ENCODE peak calls at places on chromosomes 6 and 20, in ten cellular contexts. N, C, F, E, W, H, G, V, L and A are unnamed samples.

GRCh38 chr6:13947611-13948178 is 22.9 kb downstream of the RNF182 start:
- DNase-seq in N (no peak), H (no peak), F (no peak), V (no peak), C (peak), E (no peak), W (no peak), L (no peak), G (no peak), A (no peak)

GRCh38 chr6:133393891-133394290 is 152.7 kb downstream of the EYA4 start:
- DNase-seq in V (no peak), H (no peak), G (no peak), W (no peak), C (no peak), E (no peak), N (no peak), L (no peak), F (no peak), A (no peak)

GRCh38 chr6:149362289-149362688 is 37.8 kb upstream of the SUMO4 start:
- DNase-seq in H (no peak), E (no peak), V (no peak), F (no peak), G (no peak), N (no peak), W (no peak), L (no peak), C (peak), A (no peak)

GRCh38 chr20:32134026-32134425 is 24.5 kb downstream of the TM9SF4 start:
- DNase-seq in F (no peak), C (no peak), W (no peak), L (no peak), G (no peak), N (no peak), V (no peak), H (no peak), E (no peak), A (no peak)

GRCh38 chr20:9360427-9360826 is 154.0 kb upstream of the LAMP5 start:
- DNase-seq in E (no peak), L (no peak), H (no peak), V (no peak), W (no peak), C (no peak), G (no peak), F (no peak), N (no peak), A (no peak)

GRCh38 chr6:56073761-56074160 is 173.6 kb downstream of the COL21A1 start:
- DNase-seq in E (no peak), H (no peak), C (peak), N (no peak), G (no peak), L (no peak), V (no peak), F (no peak), W (no peak), A (no peak)

GRCh38 chr6:143755301-143755744 is 77.6 kb downstream of the PHACTR2 start:
- DNase-seq in G (no peak), C (peak), L (no peak), W (no peak), E (no peak), H (no peak), V (no peak), F (no peak), N (no peak), A (no peak)

GRCh38 chr6:14734416-14735340 is 511.2 kb upstream of the JARID2 start:
- DNase-seq in G (no peak), V (peak), W (no peak), F (peak), L (no peak), N (no peak), E (peak), C (peak), H (no peak), A (peak)

GRCh38 chr20:21505810-21506530 is 7.9 kb downstream of the NKX2-2 start:
- DNase-seq in E (peak), G (peak), L (peak), W (peak), V (peak), N (peak), C (peak), H (no peak), F (peak), A (no peak)

GRCh38 chr6:126983779-126984178 is 134.7 kb upstream of the RSPO3 start:
- DNase-seq in L (no peak), W (no peak), F (no peak), C (no peak), E (no peak), N (no peak), G (no peak), V (no peak), H (no peak), A (no peak)

GRCh38 chr6:30742316-30743098 is at the start of gene FLOT1:
- DNase-seq in F (peak), C (peak), N (peak), G (peak), V (peak), H (peak), E (peak), W (peak), L (peak), A (no peak)

GRCh38 chr20:17541996-17542395 is 10.8 kb upstream of the BFSP1 start:
- DNase-seq in H (no peak), N (no peak), G (no peak), E (no peak), W (no peak), F (no peak), L (no peak), C (peak), V (no peak), A (no peak)

GRCh38 chr6:129507059-129507807 is 202.7 kb downstream of the ARHGAP18 start:
- DNase-seq in W (no peak), F (no peak), E (no peak), V (no peak), L (no peak), N (no peak), C (no peak), G (no peak), H (no peak), A (no peak)

GRCh38 chr20:39706089-39706721 is 744.1 kb downstream of the DHX35 start:
- DNase-seq in F (no peak), V (no peak), L (no peak), W (no peak), H (no peak), G (peak), E (no peak), N (no peak), C (no peak), A (no peak)

GRCh38 chr6:146905313-146905712 is 298.9 kb upstream of the STXBP5 start:
- DNase-seq in C (peak), F (no peak), E (no peak), N (no peak), G (no peak), W (peak), L (no peak), H (peak), V (no peak), A (no peak)

GRCh38 chr6:72623808-72624207 is 1.9 kb downstream of the KCNQ5 start:
- DNase-seq in C (no peak), L (no peak), V (no peak), G (no peak), H (no peak), W (no peak), F (no peak), E (no peak), N (no peak), A (no peak)

GRCh38 chr6:112027942-112028674 is 25.8 kb upstream of the CCN6 start:
- DNase-seq in H (no peak), G (no peak), C (no peak), W (no peak), N (no peak), F (peak), L (no peak), V (no peak), E (no peak), A (peak)